ENCODE peak calls at places on chromosomes 3 and 15, in four cellular contexts. One of them, this sample, is unnamed.

GRCh38 chr15:76763554-76763953 is 141.6 kb downstream of the SCAPER start:
- DNase-seq in GM12878: no peak
- DNase-seq in HepG2: no peak
- DNase-seq in H1: no peak
- DNase-seq in this sample: no peak

GRCh38 chr15:98547741-98548166 is 100.6 kb upstream of the IGF1R start:
- DNase-seq in H1: no peak
- DNase-seq in GM12878: no peak
- DNase-seq in HepG2: no peak
- DNase-seq in this sample: no peak

GRCh38 chr3:88151358-88151757 is 1.6 kb downstream of the C3orf38 start:
- DNase-seq in H1: no peak
- DNase-seq in GM12878: no peak
- DNase-seq in HepG2: no peak
- DNase-seq in this sample: no peak

GRCh38 chr3:116190095-116190494 is 255.2 kb downstream of the LSAMP start:
- DNase-seq in GM12878: no peak
- DNase-seq in H1: no peak
- DNase-seq in HepG2: no peak
- DNase-seq in this sample: no peak

GRCh38 chr15:77002954-77003912 is 8.3 kb downstream of the PSTPIP1 start:
- DNase-seq in GM12878: peak
- DNase-seq in H1: no peak
- DNase-seq in HepG2: no peak
- DNase-seq in this sample: no peak

GRCh38 chr3:37819591-37819990 is 42.1 kb upstream of the CTDSPL start:
- DNase-seq in HepG2: no peak
- DNase-seq in GM12878: no peak
- DNase-seq in H1: no peak
- DNase-seq in this sample: no peak

GRCh38 chr15:25971053-25971452 is 107.9 kb upstream of the ATP10A start:
- DNase-seq in H1: no peak
- DNase-seq in GM12878: no peak
- DNase-seq in HepG2: no peak
- DNase-seq in this sample: no peak

GRCh38 chr3:115930922-115931321 is 307.6 kb downstream of the GAP43 start:
- DNase-seq in H1: no peak
- DNase-seq in HepG2: no peak
- DNase-seq in GM12878: peak
- DNase-seq in this sample: no peak

GRCh38 chr3:126127904-126128303 is 44.0 kb upstream of the SLC41A3 start:
- DNase-seq in HepG2: no peak
- DNase-seq in H1: no peak
- DNase-seq in GM12878: no peak
- DNase-seq in this sample: no peak

GRCh38 chr3:179027326-179027900 is 44.2 kb downstream of the ZMAT3 start:
- DNase-seq in H1: no peak
- DNase-seq in GM12878: no peak
- DNase-seq in HepG2: no peak
- DNase-seq in this sample: no peak

GRCh38 chr15:48331796-48332641 is 790 bp downstream of the DUT start:
- DNase-seq in GM12878: no peak
- DNase-seq in H1: peak
- DNase-seq in HepG2: peak
- DNase-seq in this sample: peak

GRCh38 chr3:110576962-110577361 is 494.7 kb upstream of the NECTIN3 start:
- DNase-seq in GM12878: no peak
- DNase-seq in H1: peak
- DNase-seq in HepG2: no peak
- DNase-seq in this sample: no peak

GRCh38 chr15:62503451-62503850 is 338.4 kb upstream of the C2CD4B start:
- DNase-seq in HepG2: no peak
- DNase-seq in GM12878: no peak
- DNase-seq in H1: no peak
- DNase-seq in this sample: no peak

GRCh38 chr15:97470417-97470816 is 490.1 kb upstream of the ARRDC4 start:
- DNase-seq in GM12878: no peak
- DNase-seq in HepG2: no peak
- DNase-seq in H1: no peak
- DNase-seq in this sample: no peak

GRCh38 chr3:128488636-128488994 is 4.4 kb downstream of the GATA2 start:
- DNase-seq in GM12878: no peak
- DNase-seq in H1: no peak
- DNase-seq in HepG2: no peak
- DNase-seq in this sample: peak

GRCh38 chr3:98966862-98967554 is 65.5 kb upstream of the DCBLD2 start:
- DNase-seq in HepG2: no peak
- DNase-seq in H1: no peak
- DNase-seq in GM12878: no peak
- DNase-seq in this sample: no peak

GRCh38 chr3:12049675-12050074 is 45.5 kb downstream of the SYN2 start:
- DNase-seq in HepG2: no peak
- DNase-seq in GM12878: no peak
- DNase-seq in H1: no peak
- DNase-seq in this sample: no peak

GRCh38 chr3:12058408-12058807 is 54.2 kb downstream of the SYN2 start:
- DNase-seq in GM12878: no peak
- DNase-seq in H1: no peak
- DNase-seq in HepG2: no peak
- DNase-seq in this sample: no peak

GRCh38 chr3:12051586-12051985 is 47.4 kb downstream of the SYN2 start:
- DNase-seq in GM12878: no peak
- DNase-seq in HepG2: no peak
- DNase-seq in H1: no peak
- DNase-seq in this sample: no peak

GRCh38 chr3:12054245-12054644 is 50.1 kb downstream of the SYN2 start:
- DNase-seq in GM12878: no peak
- DNase-seq in H1: no peak
- DNase-seq in HepG2: no peak
- DNase-seq in this sample: no peak
- TF ChIP-seq EZH2 in GM12878: no peak
- TF ChIP-seq EZH2 in H1: no peak
- TF ChIP-seq EZH2 in HepG2: no peak
- TF ChIP-seq EZH2 in this sample: no peak

DNA sequence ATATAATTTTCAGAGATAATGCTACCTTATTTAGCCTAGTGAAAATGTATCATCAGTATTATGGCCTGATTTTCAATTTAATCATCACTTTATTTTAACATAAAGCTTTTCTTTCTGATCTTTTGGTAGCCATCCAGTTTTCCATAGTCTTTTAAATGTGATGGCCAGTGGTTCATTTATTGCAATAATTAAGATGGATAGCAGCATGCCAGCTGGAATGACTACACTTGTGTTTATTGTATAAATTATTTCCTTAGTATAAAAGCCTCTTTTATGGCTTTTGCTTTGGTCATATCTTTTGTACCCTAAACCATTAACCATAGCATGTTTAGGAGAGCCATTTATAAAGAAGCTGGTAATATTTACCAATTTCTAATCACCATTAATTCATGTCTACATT is 31.7 kb downstream of the ALCAM start:
- DNase-seq in H1: no peak
- DNase-seq in HepG2: no peak
- DNase-seq in GM12878: no peak
- DNase-seq in this sample: no peak
- TF ChIP-seq ATF2 in H1: no peak
- TF ChIP-seq ATF2 in HepG2: no peak
- TF ChIP-seq ATF2 in GM12878: no peak
- TF ChIP-seq ATF2 in this sample: no peak

GRCh38 chr15:83107841-83108181 is 366 bp downstream of the TM6SF1 start:
- DNase-seq in GM12878: no peak
- DNase-seq in HepG2: no peak
- DNase-seq in H1: no peak
- DNase-seq in this sample: no peak
- TF ChIP-seq EZH2 in GM12878: no peak
- TF ChIP-seq EZH2 in HepG2: no peak
- TF ChIP-seq EZH2 in H1: no peak
- TF ChIP-seq EZH2 in this sample: no peak

GRCh38 chr15:41928637-41929620 is 35.1 kb upstream of the SPTBN5 start:
- DNase-seq in H1: no peak
- DNase-seq in GM12878: peak
- DNase-seq in HepG2: no peak
- DNase-seq in this sample: no peak
- TF ChIP-seq ATF2 in H1: no peak
- TF ChIP-seq ATF2 in GM12878: no peak
- TF ChIP-seq ATF2 in HepG2: no peak
- TF ChIP-seq ATF2 in this sample: no peak

GRCh38 chr3:13282986-13283876 is 136.9 kb downstream of the NUP210 start:
- DNase-seq in GM12878: no peak
- DNase-seq in HepG2: no peak
- DNase-seq in H1: no peak
- DNase-seq in this sample: peak
- TF ChIP-seq EZH2 in GM12878: no peak
- TF ChIP-seq EZH2 in HepG2: no peak
- TF ChIP-seq EZH2 in H1: no peak
- TF ChIP-seq EZH2 in this sample: no peak

This sample was measured in K562.